ENCODE peak calls at places on chromosomes 6 and 20, in ten cellular contexts. One of them, this sample, is unnamed.
A peak's percentile ranks its signal among the peaks of the same experiment; 100 is the strongest.

GRCh38 chr20:17593902-17594301 is 24.0 kb downstream of the DSTN start:
- DNase-seq in fibroblast of lung: no peak
- DNase-seq in brain microvascular endothelial cell: no peak
- DNase-seq in left ventricle myocardium inferior: no peak
- DNase-seq in choroid plexus epithelial cell: no peak
- DNase-seq in mesendoderm: no peak
- DNase-seq in AG10803: no peak
- DNase-seq in right cardiac atrium: no peak
- DNase-seq in AG04450: no peak
- DNase-seq in IMR-90: no peak
- DNase-seq in this sample: no peak

GRCh38 chr6:118514689-118515088 is 33.4 kb upstream of the PLN start:
- DNase-seq in IMR-90: no peak
- DNase-seq in AG04450: no peak
- DNase-seq in AG10803: no peak
- DNase-seq in left ventricle myocardium inferior: peak; percentile 32
- DNase-seq in mesendoderm: no peak
- DNase-seq in right cardiac atrium: peak; percentile 66
- DNase-seq in brain microvascular endothelial cell: no peak
- DNase-seq in choroid plexus epithelial cell: no peak
- DNase-seq in fibroblast of lung: no peak
- DNase-seq in this sample: no peak

GRCh38 chr6:88492824-88493223 is 326.7 kb upstream of the CNR1 start:
- DNase-seq in IMR-90: peak; percentile 28
- DNase-seq in right cardiac atrium: no peak
- DNase-seq in fibroblast of lung: peak; percentile 40
- DNase-seq in mesendoderm: peak; percentile 50
- DNase-seq in left ventricle myocardium inferior: no peak
- DNase-seq in AG04450: no peak
- DNase-seq in choroid plexus epithelial cell: peak; percentile 77
- DNase-seq in AG10803: peak; percentile 46
- DNase-seq in brain microvascular endothelial cell: peak; percentile 36
- DNase-seq in this sample: peak; percentile 27

GRCh38 chr6:10369896-10370295 is 45.0 kb downstream of the TFAP2A start:
- DNase-seq in brain microvascular endothelial cell: no peak
- DNase-seq in choroid plexus epithelial cell: no peak
- DNase-seq in AG04450: no peak
- DNase-seq in fibroblast of lung: peak; percentile 16
- DNase-seq in mesendoderm: no peak
- DNase-seq in IMR-90: peak; percentile 41
- DNase-seq in right cardiac atrium: no peak
- DNase-seq in AG10803: no peak
- DNase-seq in left ventricle myocardium inferior: no peak
- DNase-seq in this sample: no peak

GRCh38 chr6:5730586-5731263 is 276.0 kb downstream of the NRN1 start:
- DNase-seq in left ventricle myocardium inferior: no peak
- DNase-seq in fibroblast of lung: peak; percentile 77
- DNase-seq in right cardiac atrium: no peak
- DNase-seq in mesendoderm: no peak
- DNase-seq in IMR-90: peak; percentile 40
- DNase-seq in choroid plexus epithelial cell: no peak
- DNase-seq in brain microvascular endothelial cell: no peak
- DNase-seq in AG04450: no peak
- DNase-seq in AG10803: peak; percentile 68
- DNase-seq in this sample: no peak

GRCh38 chr6:153131037-153131981 is at the start of gene RGS17:
- DNase-seq in IMR-90: peak; percentile 73
- DNase-seq in AG10803: peak; percentile 61
- DNase-seq in left ventricle myocardium inferior: peak; percentile 46
- DNase-seq in mesendoderm: peak; percentile 87
- DNase-seq in choroid plexus epithelial cell: peak; percentile 81
- DNase-seq in AG04450: peak; percentile 44
- DNase-seq in right cardiac atrium: peak; percentile 81
- DNase-seq in fibroblast of lung: peak; percentile 74
- DNase-seq in brain microvascular endothelial cell: peak; percentile 49
- DNase-seq in this sample: peak; percentile 99

GRCh38 chr6:89597988-89598387 is 40.6 kb downstream of the LYRM2 start:
- DNase-seq in mesendoderm: peak; percentile 90
- DNase-seq in AG10803: peak; percentile 35
- DNase-seq in choroid plexus epithelial cell: peak; percentile 69
- DNase-seq in AG04450: no peak
- DNase-seq in brain microvascular endothelial cell: peak; percentile 14
- DNase-seq in right cardiac atrium: no peak
- DNase-seq in IMR-90: no peak
- DNase-seq in left ventricle myocardium inferior: no peak
- DNase-seq in fibroblast of lung: peak; percentile 31
- DNase-seq in this sample: no peak

GRCh38 chr6:147586044-147586443 is 77.6 kb downstream of the SAMD5 start:
- DNase-seq in mesendoderm: no peak
- DNase-seq in choroid plexus epithelial cell: peak; percentile 6
- DNase-seq in IMR-90: peak; percentile 55
- DNase-seq in brain microvascular endothelial cell: no peak
- DNase-seq in left ventricle myocardium inferior: no peak
- DNase-seq in fibroblast of lung: peak; percentile 65
- DNase-seq in right cardiac atrium: peak; percentile 64
- DNase-seq in AG04450: no peak
- DNase-seq in AG10803: peak; percentile 19
- DNase-seq in this sample: no peak

GRCh38 chr20:39877792-39878191 is 811.2 kb downstream of the MAFB start:
- DNase-seq in AG10803: no peak
- DNase-seq in mesendoderm: no peak
- DNase-seq in AG04450: no peak
- DNase-seq in right cardiac atrium: no peak
- DNase-seq in left ventricle myocardium inferior: no peak
- DNase-seq in IMR-90: no peak
- DNase-seq in choroid plexus epithelial cell: no peak
- DNase-seq in brain microvascular endothelial cell: no peak
- DNase-seq in fibroblast of lung: no peak
- DNase-seq in this sample: no peak

GRCh38 chr6:159943101-159943632 is 25.7 kb upstream of the IGF2R start:
- DNase-seq in choroid plexus epithelial cell: peak; percentile 84
- DNase-seq in mesendoderm: peak; percentile 38
- DNase-seq in left ventricle myocardium inferior: peak; percentile 42
- DNase-seq in IMR-90: peak; percentile 23
- DNase-seq in brain microvascular endothelial cell: peak; percentile 69
- DNase-seq in right cardiac atrium: peak; percentile 70
- DNase-seq in fibroblast of lung: peak; percentile 47
- DNase-seq in AG04450: no peak
- DNase-seq in AG10803: peak; percentile 75
- DNase-seq in this sample: no peak

GRCh38 chr20:38255389-38255788 is 5.1 kb downstream of the KIAA1755 start:
- DNase-seq in brain microvascular endothelial cell: no peak
- DNase-seq in right cardiac atrium: peak; percentile 71
- DNase-seq in AG04450: no peak
- DNase-seq in IMR-90: peak; percentile 59
- DNase-seq in choroid plexus epithelial cell: peak; percentile 54
- DNase-seq in AG10803: peak; percentile 37
- DNase-seq in mesendoderm: no peak
- DNase-seq in fibroblast of lung: peak; percentile 79
- DNase-seq in left ventricle myocardium inferior: no peak
- DNase-seq in this sample: no peak

GRCh38 chr20:41214666-41215065 is 77.3 kb downstream of the PLCG1 start:
- DNase-seq in IMR-90: no peak
- DNase-seq in AG10803: no peak
- DNase-seq in brain microvascular endothelial cell: no peak
- DNase-seq in mesendoderm: no peak
- DNase-seq in AG04450: no peak
- DNase-seq in choroid plexus epithelial cell: no peak
- DNase-seq in right cardiac atrium: no peak
- DNase-seq in fibroblast of lung: no peak
- DNase-seq in left ventricle myocardium inferior: no peak
- DNase-seq in this sample: no peak

GRCh38 chr6:148997863-148998262 is 251.0 kb downstream of the UST start:
- DNase-seq in fibroblast of lung: peak; percentile 67
- DNase-seq in mesendoderm: no peak
- DNase-seq in left ventricle myocardium inferior: no peak
- DNase-seq in right cardiac atrium: no peak
- DNase-seq in IMR-90: peak; percentile 73
- DNase-seq in AG10803: peak; percentile 97
- DNase-seq in brain microvascular endothelial cell: no peak
- DNase-seq in AG04450: no peak
- DNase-seq in choroid plexus epithelial cell: peak; percentile 69
- DNase-seq in this sample: no peak

GRCh38 chr20:18252597-18253451 is 35.5 kb upstream of the ZNF133 start:
- DNase-seq in fibroblast of lung: peak; percentile 35
- DNase-seq in right cardiac atrium: no peak
- DNase-seq in AG10803: no peak
- DNase-seq in brain microvascular endothelial cell: no peak
- DNase-seq in mesendoderm: no peak
- DNase-seq in choroid plexus epithelial cell: no peak
- DNase-seq in IMR-90: no peak
- DNase-seq in AG04450: no peak
- DNase-seq in left ventricle myocardium inferior: no peak
- DNase-seq in this sample: no peak

GRCh38 chr6:47633141-47633540 is 65.2 kb upstream of the ADGRF4 start:
- DNase-seq in IMR-90: no peak
- DNase-seq in choroid plexus epithelial cell: peak; percentile 26
- DNase-seq in left ventricle myocardium inferior: no peak
- DNase-seq in brain microvascular endothelial cell: no peak
- DNase-seq in right cardiac atrium: no peak
- DNase-seq in mesendoderm: peak; percentile 77
- DNase-seq in fibroblast of lung: peak; percentile 25
- DNase-seq in AG10803: peak; percentile 27
- DNase-seq in AG04450: no peak
- DNase-seq in this sample: no peak

GRCh38 chr6:73585566-73586415 is 65.0 kb upstream of the EEF1A1 start:
- DNase-seq in mesendoderm: peak; percentile 87
- DNase-seq in AG10803: peak; percentile 77
- DNase-seq in IMR-90: peak; percentile 85
- DNase-seq in left ventricle myocardium inferior: no peak
- DNase-seq in right cardiac atrium: no peak
- DNase-seq in brain microvascular endothelial cell: peak; percentile 80
- DNase-seq in choroid plexus epithelial cell: peak; percentile 91
- DNase-seq in fibroblast of lung: peak; percentile 83
- DNase-seq in AG04450: peak; percentile 34
- DNase-seq in this sample: peak; percentile 51

GRCh38 chr6:23980965-23981364 is 145.1 kb upstream of the NRSN1 start:
- DNase-seq in left ventricle myocardium inferior: no peak
- DNase-seq in right cardiac atrium: no peak
- DNase-seq in AG04450: no peak
- DNase-seq in mesendoderm: peak; percentile 12
- DNase-seq in fibroblast of lung: peak; percentile 77
- DNase-seq in choroid plexus epithelial cell: no peak
- DNase-seq in IMR-90: no peak
- DNase-seq in brain microvascular endothelial cell: no peak
- DNase-seq in AG10803: no peak
- DNase-seq in this sample: no peak

GRCh38 chr6:30826961-30827342 is 57.4 kb upstream of the DDR1 start:
- DNase-seq in right cardiac atrium: no peak
- DNase-seq in AG10803: no peak
- DNase-seq in AG04450: no peak
- DNase-seq in fibroblast of lung: peak; percentile 43
- DNase-seq in mesendoderm: no peak
- DNase-seq in brain microvascular endothelial cell: no peak
- DNase-seq in IMR-90: no peak
- DNase-seq in choroid plexus epithelial cell: no peak
- DNase-seq in left ventricle myocardium inferior: no peak
- DNase-seq in this sample: no peak

GRCh38 chr6:90709597-90709996 is 122.7 kb upstream of the MAP3K7 start:
- DNase-seq in choroid plexus epithelial cell: no peak
- DNase-seq in mesendoderm: no peak
- DNase-seq in IMR-90: no peak
- DNase-seq in right cardiac atrium: no peak
- DNase-seq in AG10803: no peak
- DNase-seq in left ventricle myocardium inferior: no peak
- DNase-seq in AG04450: no peak
- DNase-seq in brain microvascular endothelial cell: no peak
- DNase-seq in fibroblast of lung: peak; percentile 8
- DNase-seq in this sample: no peak

GRCh38 chr6:35454843-35455110 is 2.6 kb downstream of the FANCE start:
- DNase-seq in fibroblast of lung: no peak
- DNase-seq in AG10803: no peak
- DNase-seq in brain microvascular endothelial cell: no peak
- DNase-seq in IMR-90: no peak
- DNase-seq in mesendoderm: no peak
- DNase-seq in left ventricle myocardium inferior: no peak
- DNase-seq in AG04450: no peak
- DNase-seq in choroid plexus epithelial cell: no peak
- DNase-seq in right cardiac atrium: no peak
- DNase-seq in this sample: no peak
- H3K4me3 ChIP-seq in fibroblast of lung: no peak overlapping the region
- H3K4me3 ChIP-seq in AG10803: no peak overlapping the region
- H3K4me3 ChIP-seq in brain microvascular endothelial cell: no peak overlapping the region
- H3K4me3 ChIP-seq in IMR-90: no peak overlapping the region
- H3K4me3 ChIP-seq in mesendoderm: no peak overlapping the region
- H3K4me3 ChIP-seq in left ventricle myocardium inferior: no peak overlapping the region
- H3K4me3 ChIP-seq in AG04450: no peak overlapping the region
- H3K4me3 ChIP-seq in choroid plexus epithelial cell: no peak overlapping the region
- H3K4me3 ChIP-seq in right cardiac atrium: no peak overlapping the region
- H3K4me3 ChIP-seq in this sample: no peak overlapping the region

GRCh38 chr6:75349262-75349984 is 64.8 kb upstream of the TMEM30A start:
- DNase-seq in choroid plexus epithelial cell: peak; percentile 36
- DNase-seq in AG04450: no peak
- DNase-seq in right cardiac atrium: peak; percentile 68
- DNase-seq in AG10803: no peak
- DNase-seq in left ventricle myocardium inferior: peak; percentile 36
- DNase-seq in brain microvascular endothelial cell: peak; percentile 33
- DNase-seq in IMR-90: peak; percentile 13
- DNase-seq in mesendoderm: peak; percentile 89
- DNase-seq in fibroblast of lung: peak; percentile 47
- DNase-seq in this sample: peak; percentile 68
- H3K4me3 ChIP-seq in choroid plexus epithelial cell: peak overlapping the region; percentile 51
- H3K4me3 ChIP-seq in AG04450: peak overlapping the region; percentile 41
- H3K4me3 ChIP-seq in right cardiac atrium: peak overlapping the region; percentile 55
- H3K4me3 ChIP-seq in AG10803: peak overlapping the region; percentile 15
- H3K4me3 ChIP-seq in left ventricle myocardium inferior: peak overlapping the region; percentile 47
- H3K4me3 ChIP-seq in brain microvascular endothelial cell: peak overlapping the region; percentile 41
- H3K4me3 ChIP-seq in IMR-90: peak overlapping the region; percentile 8
- H3K4me3 ChIP-seq in mesendoderm: peak overlapping the region; percentile 40
- H3K4me3 ChIP-seq in fibroblast of lung: peak overlapping the region; percentile 65
- H3K4me3 ChIP-seq in this sample: peak overlapping the region; percentile 52

DNA sequence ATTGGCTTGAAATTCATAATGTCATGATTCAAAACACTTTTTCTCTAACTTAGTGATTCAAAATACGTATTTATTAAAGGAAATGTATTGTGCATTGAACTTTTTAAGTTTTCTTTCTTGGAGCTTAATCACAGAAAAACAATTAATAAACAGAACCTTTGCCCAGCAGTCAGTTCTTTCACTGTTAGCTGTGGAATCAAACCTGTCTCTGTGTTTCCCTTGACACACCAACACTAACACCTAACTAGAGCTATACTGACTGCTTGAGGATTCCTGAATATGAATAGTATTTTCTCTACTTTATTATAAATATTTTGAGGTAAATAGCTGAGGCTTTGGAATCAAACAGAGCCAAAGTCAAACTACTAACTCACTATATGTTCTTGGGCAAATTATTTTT is 296.4 kb downstream of the HIVEP2 start:
- DNase-seq in left ventricle myocardium inferior: no peak
- DNase-seq in right cardiac atrium: no peak
- DNase-seq in IMR-90: no peak
- DNase-seq in mesendoderm: no peak
- DNase-seq in brain microvascular endothelial cell: no peak
- DNase-seq in fibroblast of lung: no peak
- DNase-seq in choroid plexus epithelial cell: no peak
- DNase-seq in AG10803: no peak
- DNase-seq in AG04450: no peak
- DNase-seq in this sample: no peak
- H3K4me3 ChIP-seq in left ventricle myocardium inferior: no peak overlapping the region
- H3K4me3 ChIP-seq in right cardiac atrium: no peak overlapping the region
- H3K4me3 ChIP-seq in IMR-90: no peak overlapping the region
- H3K4me3 ChIP-seq in mesendoderm: no peak overlapping the region
- H3K4me3 ChIP-seq in brain microvascular endothelial cell: no peak overlapping the region
- H3K4me3 ChIP-seq in fibroblast of lung: no peak overlapping the region
- H3K4me3 ChIP-seq in choroid plexus epithelial cell: no peak overlapping the region
- H3K4me3 ChIP-seq in AG10803: no peak overlapping the region
- H3K4me3 ChIP-seq in AG04450: no peak overlapping the region
- H3K4me3 ChIP-seq in this sample: no peak overlapping the region

GRCh38 chr6:117265425-117266266 is at the start of gene VGLL2:
- DNase-seq in AG04450: no peak
- DNase-seq in choroid plexus epithelial cell: peak; percentile 27
- DNase-seq in left ventricle myocardium inferior: peak; percentile 27
- DNase-seq in right cardiac atrium: peak; percentile 60
- DNase-seq in AG10803: peak; percentile 35
- DNase-seq in fibroblast of lung: peak; percentile 49
- DNase-seq in IMR-90: peak; percentile 18
- DNase-seq in mesendoderm: peak; percentile 72
- DNase-seq in brain microvascular endothelial cell: no peak
- DNase-seq in this sample: peak; percentile 84
- H3K4me3 ChIP-seq in AG04450: peak within 1 kb of the TSS; percentile 43
- H3K4me3 ChIP-seq in choroid plexus epithelial cell: peak within 1 kb of the TSS; percentile 29
- H3K4me3 ChIP-seq in left ventricle myocardium inferior: peak within 1 kb of the TSS; percentile 63
- H3K4me3 ChIP-seq in right cardiac atrium: peak within 1 kb of the TSS; percentile 25
- H3K4me3 ChIP-seq in AG10803: peak within 1 kb of the TSS; percentile 50
- H3K4me3 ChIP-seq in fibroblast of lung: peak within 1 kb of the TSS; percentile 55
- H3K4me3 ChIP-seq in IMR-90: peak within 1 kb of the TSS; percentile 24
- H3K4me3 ChIP-seq in mesendoderm: peak within 1 kb of the TSS; percentile 34
- H3K4me3 ChIP-seq in brain microvascular endothelial cell: peak within 1 kb of the TSS; percentile 29
- H3K4me3 ChIP-seq in this sample: peak within 1 kb of the TSS; percentile 48